ENCODE peak calls at places on chromosome 9, in six cellular contexts. I is GM06990, O is HCT116, Z is AG09309, P is A549, H is lower leg skin. A is an unnamed sample.

GRCh38 chr9:78601957-78602565 is 305.1 kb downstream of the PSAT1 start:
- DNase-seq in Z (no peak), H (no peak), I (peak; percentile 1), P (peak; percentile 72), O (peak; percentile 22), A (peak; percentile 11)

GRCh38 chr9:75612754-75613153 is 277.7 kb upstream of the PCSK5 start:
- DNase-seq in H (no peak), Z (no peak), P (no peak), I (no peak), O (no peak), A (no peak)

GRCh38 chr9:117164512-117164911 is 250.3 kb downstream of the ASTN2 start:
- DNase-seq in Z (no peak), I (no peak), O (no peak), H (no peak), P (no peak), A (no peak)

GRCh38 chr9:95202076-95202681 is 115.3 kb downstream of the FANCC start:
- DNase-seq in I (no peak), O (no peak), Z (no peak), H (no peak), P (no peak), A (no peak)

GRCh38 chr9:77756449-77756848 is 108.3 kb upstream of the GNA14 start:
- DNase-seq in Z (no peak), P (peak; percentile 37), H (no peak), O (no peak), I (no peak), A (no peak)

GRCh38 chr9:70971698-70972097 is 149.7 kb downstream of the TRPM3 start:
- DNase-seq in H (no peak), I (no peak), O (no peak), Z (no peak), P (no peak), A (no peak)

GRCh38 chr9:116855881-116856662 is 169.0 kb downstream of the TRIM32 start:
- DNase-seq in Z (no peak), I (no peak), P (no peak), H (peak; percentile 48), O (no peak), A (no peak)

GRCh38 chr9:108837530-108837929 is 18.3 kb downstream of the ACTL7B start:
- DNase-seq in P (no peak), I (no peak), Z (no peak), H (no peak), O (no peak), A (no peak)

GRCh38 chr9:109894921-109895758 is 115.1 kb downstream of the PALM2AKAP2 start:
- DNase-seq in P (no peak), O (no peak), I (no peak), H (no peak), Z (no peak), A (no peak)

GRCh38 chr9:77488439-77489126 is 159.5 kb downstream of the GNA14 start:
- DNase-seq in I (no peak), H (no peak), O (peak; percentile 7), Z (no peak), P (peak; percentile 25), A (peak; percentile 56)

GRCh38 chr9:120212853-120213200 is 367.1 kb downstream of the CDK5RAP2 start:
- DNase-seq in H (no peak), O (no peak), P (no peak), Z (no peak), I (no peak), A (no peak)

GRCh38 chr9:27771803-27772545 is 198.7 kb upstream of the C9orf72 start:
- DNase-seq in I (no peak), P (no peak), Z (no peak), O (no peak), H (no peak), A (no peak)

DNA sequence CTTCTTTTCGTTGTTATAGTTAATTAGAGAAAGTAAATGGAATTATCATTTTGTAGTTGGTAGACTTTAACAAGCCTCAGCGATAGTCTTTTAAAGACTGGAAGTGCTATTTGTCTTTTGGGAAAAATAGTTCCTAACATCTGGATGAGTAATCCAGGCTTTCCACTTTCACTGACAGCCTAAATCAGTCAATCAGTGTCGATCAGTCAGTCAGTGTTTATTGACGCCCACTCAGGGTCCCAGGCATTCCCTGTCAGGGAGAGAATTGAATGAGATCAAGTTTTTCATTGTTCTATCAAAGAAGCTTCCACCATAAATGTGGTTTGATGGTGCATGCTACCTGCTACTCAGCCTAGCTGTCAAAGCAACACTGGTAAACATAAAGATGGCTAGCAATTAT is 2.6 kb downstream of the ABL1 start:
- DNase-seq in O (no peak), H (no peak), P (no peak), Z (no peak), I (no peak), A (no peak)
- H3K4me3 ChIP-seq in O (no peak overlapping the region), H (no peak overlapping the region), P (peak overlapping the region; percentile 63), Z (peak overlapping the region; percentile 16), I (no peak overlapping the region), A (no peak overlapping the region)

GRCh38 chr9:88775037-88775471 is 216.2 kb upstream of the S1PR3 start:
- DNase-seq in Z (peak; percentile 94), H (no peak), O (no peak), P (peak; percentile 89), I (no peak), A (peak; percentile 82)

GRCh38 chr9:88773119-88773518 is 218.1 kb upstream of the S1PR3 start:
- DNase-seq in I (no peak), P (no peak), O (no peak), H (no peak), Z (no peak), A (no peak)

GRCh38 chr9:88772602-88773001 is 218.7 kb upstream of the S1PR3 start:
- DNase-seq in I (no peak), O (no peak), P (no peak), H (no peak), Z (no peak), A (no peak)

GRCh38 chr9:88775559-88775958 is 215.7 kb upstream of the S1PR3 start:
- DNase-seq in I (no peak), H (no peak), Z (no peak), O (no peak), P (peak; percentile 87), A (no peak)

GRCh38 chr9:88773627-88774244 is 217.5 kb upstream of the S1PR3 start:
- DNase-seq in I (no peak), H (no peak), P (peak; percentile 74), O (no peak), Z (no peak), A (no peak)
- TF ChIP-seq CTCF in I (no peak), H (no peak), P (no peak), O (no peak), Z (peak; percentile 24), A (no peak)

DNA sequence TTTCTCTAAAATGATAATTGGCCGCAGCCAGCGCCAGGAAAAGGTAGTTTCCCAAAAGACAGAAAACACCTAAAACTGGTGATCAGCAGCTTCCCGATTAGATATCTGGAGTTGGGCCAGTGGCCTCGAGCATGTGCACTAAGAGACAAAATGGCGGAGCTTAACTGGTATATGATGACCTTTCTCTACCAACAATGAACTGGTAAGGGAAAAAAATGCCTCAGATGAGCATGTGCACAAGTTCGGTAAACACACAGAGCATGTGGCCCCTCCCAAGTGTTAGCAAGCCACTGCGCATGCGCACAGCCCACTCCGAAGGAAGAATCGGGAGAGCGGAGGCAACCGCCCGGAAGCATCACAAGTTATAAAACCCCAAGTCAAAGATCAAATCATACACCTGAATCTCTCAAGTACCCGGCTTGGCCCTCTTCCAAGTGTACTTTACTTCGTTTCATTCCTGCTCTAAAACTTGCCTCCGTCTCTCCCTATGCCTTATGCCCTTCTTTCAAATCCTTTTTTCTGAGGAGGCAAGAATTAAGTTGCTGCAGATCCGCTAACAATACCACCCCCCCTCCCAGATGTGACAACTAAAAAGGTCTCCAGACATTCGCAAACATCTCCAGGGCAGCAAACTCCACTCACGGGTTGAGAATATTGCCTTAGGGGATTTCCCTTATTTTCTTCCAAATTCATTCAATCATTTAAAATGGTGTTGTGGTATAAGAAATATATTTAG is 15.0 kb upstream of the PTBP3 start:
- DNase-seq in Z (no peak), H (peak; percentile 64), I (no peak), O (no peak), P (peak; percentile 95), A (no peak)
- H3K4me3 ChIP-seq in Z (peak overlapping the region; percentile 39), H (no peak overlapping the region), I (peak overlapping the region; percentile 17), O (no peak overlapping the region), P (peak overlapping the region; percentile 41), A (no peak overlapping the region)

GRCh38 chr9:72656021-72656420 is 134.6 kb downstream of the TMC1 start:
- DNase-seq in Z (no peak), H (no peak), I (no peak), O (no peak), P (no peak), A (no peak)

GRCh38 chr9:72648324-72648723 is 126.9 kb downstream of the TMC1 start:
- DNase-seq in O (no peak), Z (no peak), P (no peak), H (no peak), I (no peak), A (no peak)

GRCh38 chr9:72648811-72649414 is 127.5 kb downstream of the TMC1 start:
- DNase-seq in O (no peak), Z (no peak), H (no peak), P (no peak), I (no peak), A (no peak)

GRCh38 chr9:72646061-72646460 is 124.7 kb downstream of the TMC1 start:
- DNase-seq in O (no peak), I (no peak), Z (no peak), P (no peak), H (no peak), A (no peak)

DNA sequence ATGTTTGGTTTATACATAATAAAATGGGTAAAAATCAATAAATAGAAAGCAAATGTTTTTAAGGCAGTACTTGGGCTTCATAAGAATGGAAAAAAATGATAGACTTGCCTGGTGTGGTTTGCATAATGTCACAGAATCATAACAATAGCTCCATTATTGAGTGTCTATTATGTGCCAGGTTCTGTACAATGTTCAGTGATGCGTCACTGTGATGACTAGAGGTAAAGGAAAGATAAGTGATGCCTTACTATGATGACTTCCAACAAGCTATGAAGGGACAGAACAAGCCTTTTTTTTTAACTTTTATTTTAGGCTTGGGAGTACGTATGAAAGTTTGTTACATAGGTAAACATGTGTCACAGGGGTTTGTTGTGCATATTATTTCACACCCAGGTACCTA is 128.8 kb downstream of the TMC1 start:
- DNase-seq in H (no peak), O (no peak), Z (no peak), P (no peak), I (no peak), A (no peak)
- TF ChIP-seq CTCF in H (no peak), O (no peak), Z (no peak), P (no peak), I (no peak), A (no peak)

GRCh38 chr9:92098638-92099037 is 16.6 kb downstream of the SPTLC1 start:
- DNase-seq in O (no peak), P (no peak), H (no peak), Z (no peak), I (no peak), A (no peak)

GRCh38 chr9:92094655-92095054 is 20.6 kb downstream of the SPTLC1 start:
- DNase-seq in Z (no peak), H (no peak), I (no peak), O (peak; percentile 66), P (no peak), A (no peak)

GRCh38 chr9:92100237-92100911 is 14.8 kb downstream of the SPTLC1 start:
- DNase-seq in H (no peak), Z (peak; percentile 20), P (peak; percentile 61), O (peak; percentile 78), I (no peak), A (no peak)

GRCh38 chr9:92095236-92095635 is 20.0 kb downstream of the SPTLC1 start:
- DNase-seq in I (no peak), O (no peak), P (no peak), H (no peak), Z (no peak), A (no peak)

GRCh38 chr9:92097997-92098482 is 17.2 kb downstream of the SPTLC1 start:
- DNase-seq in H (peak; percentile 51), O (peak; percentile 93), Z (no peak), P (no peak), I (no peak), A (no peak)
- H3K4me3 ChIP-seq in H (no peak overlapping the region), O (no peak overlapping the region), Z (no peak overlapping the region), P (no peak overlapping the region), I (no peak overlapping the region), A (no peak overlapping the region)